ENCODE peak calls at places on chromosome 22, in seven cellular contexts. V, W, Z, Y, L, R and P are unnamed samples. For H3K4me1, the result is how much of the 10 kb centered on the place peaks cover.

GRCh38 chr22:48258108-48258705 is 1495.8 kb downstream of the TBC1D22A start:
- DNase-seq in Z (no peak), R (no peak), W (no peak), Y (no peak), V (peak), L (peak), P (no peak)

GRCh38 chr22:49633010-49633324 is 194.7 kb downstream of the BRD1 start:
- DNase-seq in R (no peak), Z (peak), L (no peak), Y (peak), W (no peak), V (no peak), P (no peak)

GRCh38 chr22:45163074-45163416 is 680 bp upstream of the NUP50 start:
- DNase-seq in Z (peak), L (peak), Y (peak), R (peak), V (peak), W (no peak), P (peak)

GRCh38 chr22:39624501-39624821 is 53.9 kb downstream of the CACNA1I start:
- DNase-seq in R (no peak), Z (no peak), Y (no peak), L (no peak), W (no peak), V (no peak), P (peak)

GRCh38 chr22:27284314-27284713 is 517.2 kb downstream of the MN1 start:
- DNase-seq in V (no peak), R (no peak), Y (no peak), Z (no peak), L (no peak), W (no peak), P (no peak)

GRCh38 chr22:25113316-25113721 is 86.3 kb upstream of the CRYBB3 start:
- DNase-seq in Z (no peak), R (no peak), V (no peak), L (no peak), W (no peak), Y (no peak), P (no peak)

GRCh38 chr22:48756146-48757111 is 1071.2 kb downstream of the BRD1 start:
- DNase-seq in W (no peak), R (no peak), L (no peak), Y (no peak), V (no peak), Z (no peak), P (no peak)

GRCh38 chr22:45757068-45757467 is 85.4 kb downstream of the ATXN10 start:
- DNase-seq in Z (no peak), R (no peak), Y (peak), W (no peak), L (no peak), V (no peak), P (peak)

GRCh38 chr22:27752771-27753170 is 48.8 kb downstream of the MN1 start:
- DNase-seq in R (peak), Y (no peak), Z (no peak), L (no peak), W (no peak), V (no peak), P (peak)

GRCh38 chr22:32861330-32861729 is 59.8 kb downstream of the TIMP3 start:
- DNase-seq in Z (no peak), W (no peak), L (no peak), V (no peak), R (no peak), Y (no peak), P (peak)

GRCh38 chr22:45240810-45241631 is at the start of gene KIAA0930:
- DNase-seq in R (peak), Z (peak), Y (peak), L (peak), W (peak), V (peak), P (peak)

GRCh38 chr22:26884921-26885320 is 227.5 kb downstream of the MIAT start:
- DNase-seq in W (no peak), Y (no peak), L (no peak), V (no peak), R (no peak), Z (no peak), P (no peak)

GRCh38 chr22:32758866-32759385 is 42.6 kb upstream of the TIMP3 start:
- DNase-seq in Y (no peak), R (no peak), W (no peak), L (no peak), Z (no peak), V (no peak), P (peak)

GRCh38 chr22:49320714-49321476 is 506.8 kb downstream of the BRD1 start:
- DNase-seq in V (no peak), L (no peak), Z (no peak), R (no peak), Y (no peak), W (no peak), P (no peak)

GRCh38 chr22:32080904-32081303 is 37.8 kb downstream of the SLC5A1 start:
- DNase-seq in R (peak), V (peak), Y (peak), Z (peak), L (peak), W (peak), P (peak)

GRCh38 chr22:45320326-45320976 is 10.7 kb downstream of the FAM118A start:
- DNase-seq in W (no peak), V (no peak), L (no peak), Y (no peak), Z (no peak), R (no peak), P (peak)

GRCh38 chr22:32335471-32335870 is 22.2 kb upstream of the RFPL3 start:
- DNase-seq in R (no peak), Y (peak), W (no peak), V (no peak), Z (no peak), L (no peak), P (no peak)

GRCh38 chr22:39419911-39420310 is 20.3 kb downstream of the TAB1 start:
- DNase-seq in Y (no peak), W (no peak), L (no peak), Z (no peak), R (no peak), V (no peak), P (no peak)

GRCh38 chr22:27682438-27682837 is 119.1 kb downstream of the MN1 start:
- DNase-seq in Z (no peak), V (no peak), L (no peak), W (no peak), Y (peak), R (no peak), P (peak)

GRCh38 chr22:48823941-48824340 is 1003.7 kb downstream of the BRD1 start:
- DNase-seq in W (no peak), L (no peak), R (no peak), V (no peak), Y (no peak), Z (no peak), P (no peak)

GRCh38 chr22:48929276-48929790 is 898.3 kb downstream of the BRD1 start:
- DNase-seq in L (no peak), W (no peak), Z (no peak), V (no peak), R (no peak), Y (no peak), P (no peak)

GRCh38 chr22:44764974-44765373 is 12.6 kb downstream of the ARHGAP8 start:
- DNase-seq in Y (no peak), Z (no peak), L (no peak), W (no peak), V (no peak), R (no peak), P (no peak)

GRCh38 chr22:44344407-44344806 is 31.7 kb upstream of the SHISAL1 start:
- DNase-seq in W (no peak), R (no peak), Z (no peak), Y (no peak), L (no peak), V (no peak), P (no peak)

GRCh38 chr22:43011079-43011478 is 3.9 kb downstream of the PACSIN2 start:
- DNase-seq in W (no peak), R (no peak), Y (no peak), L (no peak), Z (no peak), V (no peak), P (no peak)

GRCh38 chr22:32810241-32811133 is 9.0 kb downstream of the TIMP3 start:
- DNase-seq in V (no peak), Z (no peak), R (peak), Y (peak), W (no peak), L (no peak), P (peak)

GRCh38 chr22:44883011-44883421 is 126.8 kb downstream of the PHF21B start:
- DNase-seq in Y (no peak), R (no peak), W (no peak), Z (no peak), L (no peak), V (no peak), P (no peak)

DNA sequence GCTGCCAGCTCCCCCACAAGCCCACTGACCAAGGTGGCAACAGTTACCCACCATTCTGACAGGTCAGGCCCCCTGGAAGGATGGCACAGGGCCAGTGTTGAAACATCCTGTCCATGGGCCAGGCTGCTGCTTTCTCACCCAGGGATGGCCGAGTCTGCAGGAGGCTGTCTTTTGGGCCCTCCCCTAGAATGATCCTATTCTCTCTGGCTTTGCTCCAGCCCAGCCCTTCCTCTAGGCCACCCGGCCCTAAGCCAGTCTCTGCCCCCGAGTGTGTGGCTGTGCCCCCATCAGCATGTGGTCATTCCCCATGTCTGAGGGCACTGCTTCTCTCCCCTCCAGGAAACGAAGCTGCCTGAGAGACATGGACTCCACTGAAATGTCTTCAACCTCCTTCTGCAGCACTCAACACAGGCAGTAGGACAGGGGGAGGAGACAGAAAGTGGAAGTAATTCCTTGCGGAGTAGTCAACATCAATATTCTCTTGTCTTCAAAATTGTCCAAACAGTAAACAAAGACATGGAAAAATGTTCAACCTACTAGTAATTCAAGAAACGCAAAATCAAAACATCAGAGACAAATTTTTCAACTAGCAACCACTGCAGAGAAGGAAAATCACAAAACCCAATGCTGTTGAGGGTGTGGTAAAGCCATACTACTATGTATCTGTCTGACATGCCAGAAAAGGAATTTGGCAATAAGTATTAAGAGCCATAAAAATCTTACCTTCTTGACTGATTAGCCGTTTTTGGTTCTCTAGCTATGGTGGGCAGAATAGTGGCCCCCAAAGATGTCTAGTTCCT is 5.1 kb upstream of the SCARF2 start:
- DNase-seq in Z (no peak), V (no peak), R (no peak), Y (no peak), W (no peak), L (no peak), P (no peak)
- TF ChIP-seq EZH2phosphoT487 in Z (no peak), V (no peak), R (no peak), Y (no peak), W (no peak), L (no peak), P (no peak)

GRCh38 chr22:38202437-38203089 is 769 bp downstream of the MAFF start:
- DNase-seq in Z (peak), R (peak), Y (peak), V (peak), W (no peak), L (peak), P (peak)
- H2AFZ ChIP-seq in Z (no peak), R (no peak), Y (peak), V (peak), W (no peak), L (peak), P (no peak)

DNA sequence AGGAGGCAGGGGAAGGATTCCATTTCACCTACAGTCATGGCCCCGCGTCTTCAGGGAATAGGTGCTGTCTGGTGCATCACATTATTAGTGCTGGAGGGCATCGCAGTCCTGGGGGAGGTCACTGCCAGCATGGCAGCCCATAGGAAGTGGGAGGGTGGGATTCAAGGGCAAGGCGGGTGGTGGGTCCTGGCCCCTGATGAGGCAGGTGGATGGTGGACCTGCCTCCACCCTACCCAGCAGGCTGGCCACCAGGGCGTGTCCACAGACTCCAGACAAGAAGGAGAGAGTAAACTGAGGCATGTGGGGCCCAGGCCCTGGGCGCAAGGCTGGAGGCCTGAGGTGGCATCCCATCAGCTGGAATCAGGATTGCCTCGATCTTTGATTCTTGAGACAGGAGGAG is 53.3 kb downstream of the RTN4R start:
- DNase-seq in R (no peak), V (no peak), Y (no peak), Z (no peak), L (no peak), W (no peak), P (no peak)
- H3K4me1 ChIP-seq in R (under half), V (under half), Y (under half), Z (under half), L (under half), W (under half), P (under half)

DNA sequence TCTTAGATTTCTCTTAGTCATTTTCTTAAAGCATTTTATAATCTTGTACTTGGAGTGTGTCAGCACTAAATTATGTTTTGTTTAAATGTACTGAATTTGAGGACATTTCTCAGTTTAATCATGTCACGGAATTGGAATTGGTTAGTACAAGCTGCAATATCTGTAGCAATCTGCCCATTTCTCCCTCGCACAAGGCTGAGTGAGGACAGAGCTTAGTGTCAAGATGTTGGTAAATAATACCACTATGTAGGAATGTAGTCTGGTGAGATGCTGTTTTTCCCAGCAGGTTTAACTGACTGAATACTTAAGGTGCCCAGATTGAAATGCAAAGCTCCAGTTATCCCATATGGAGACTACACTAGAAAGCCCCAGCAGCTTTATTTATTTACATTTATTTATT is 30.6 kb downstream of the SREBF2 start:
- DNase-seq in R (no peak), V (no peak), Y (no peak), Z (no peak), W (no peak), L (no peak), P (no peak)
- TF ChIP-seq EZH2phosphoT487 in R (no peak), V (no peak), Y (no peak), Z (no peak), W (no peak), L (no peak), P (no peak)

DNA sequence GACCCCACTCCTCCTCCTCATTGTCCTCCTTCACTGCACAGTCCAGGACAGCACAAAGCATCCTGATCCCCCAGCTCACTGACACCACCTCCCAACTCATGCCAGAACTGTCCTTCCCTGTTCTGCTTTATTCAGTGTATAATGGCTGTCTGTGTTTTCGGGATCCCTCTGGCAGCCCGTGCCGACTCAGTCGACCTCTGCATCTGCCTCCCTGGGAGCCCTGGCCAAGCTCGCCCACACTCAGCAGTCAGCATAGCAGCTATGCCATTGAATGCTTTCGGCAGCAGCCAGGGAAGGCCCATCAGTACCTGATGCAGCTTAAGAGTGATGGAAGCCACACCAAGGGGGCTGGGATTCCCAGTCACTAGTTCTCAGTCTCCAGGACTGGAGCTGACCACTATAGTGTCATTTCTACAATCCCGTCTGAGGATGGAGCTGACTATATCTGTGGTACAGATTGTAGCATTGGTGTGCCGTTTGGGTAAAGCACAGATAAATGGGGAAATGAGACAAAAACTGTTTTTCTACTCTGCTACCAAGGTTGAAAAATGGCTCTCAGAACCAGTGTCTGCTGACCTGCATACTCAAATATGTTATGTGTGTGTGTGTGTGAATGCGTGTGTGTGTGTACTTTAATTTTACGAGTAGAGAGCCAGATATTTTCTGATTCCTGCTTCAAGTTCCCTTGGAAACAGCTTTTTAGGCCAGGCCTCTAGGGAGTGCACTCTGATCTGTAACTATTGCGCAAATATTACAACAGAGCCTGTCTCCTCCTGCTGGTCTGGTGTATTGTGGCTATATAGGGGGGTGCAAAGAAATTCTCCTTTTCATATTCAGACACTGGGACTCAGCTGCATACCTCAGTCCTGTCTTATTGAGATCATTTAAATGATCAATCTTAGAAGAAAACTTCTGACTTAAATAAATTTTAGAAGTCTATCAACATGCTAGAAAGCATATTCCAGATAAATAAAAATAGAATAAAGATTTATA is 78.8 kb upstream of the TOP3B start:
- DNase-seq in R (peak), L (peak), V (no peak), Y (no peak), W (peak), Z (no peak), P (peak)
- H2AFZ ChIP-seq in R (no peak), L (peak), V (peak), Y (no peak), W (no peak), Z (no peak), P (peak)

DNA sequence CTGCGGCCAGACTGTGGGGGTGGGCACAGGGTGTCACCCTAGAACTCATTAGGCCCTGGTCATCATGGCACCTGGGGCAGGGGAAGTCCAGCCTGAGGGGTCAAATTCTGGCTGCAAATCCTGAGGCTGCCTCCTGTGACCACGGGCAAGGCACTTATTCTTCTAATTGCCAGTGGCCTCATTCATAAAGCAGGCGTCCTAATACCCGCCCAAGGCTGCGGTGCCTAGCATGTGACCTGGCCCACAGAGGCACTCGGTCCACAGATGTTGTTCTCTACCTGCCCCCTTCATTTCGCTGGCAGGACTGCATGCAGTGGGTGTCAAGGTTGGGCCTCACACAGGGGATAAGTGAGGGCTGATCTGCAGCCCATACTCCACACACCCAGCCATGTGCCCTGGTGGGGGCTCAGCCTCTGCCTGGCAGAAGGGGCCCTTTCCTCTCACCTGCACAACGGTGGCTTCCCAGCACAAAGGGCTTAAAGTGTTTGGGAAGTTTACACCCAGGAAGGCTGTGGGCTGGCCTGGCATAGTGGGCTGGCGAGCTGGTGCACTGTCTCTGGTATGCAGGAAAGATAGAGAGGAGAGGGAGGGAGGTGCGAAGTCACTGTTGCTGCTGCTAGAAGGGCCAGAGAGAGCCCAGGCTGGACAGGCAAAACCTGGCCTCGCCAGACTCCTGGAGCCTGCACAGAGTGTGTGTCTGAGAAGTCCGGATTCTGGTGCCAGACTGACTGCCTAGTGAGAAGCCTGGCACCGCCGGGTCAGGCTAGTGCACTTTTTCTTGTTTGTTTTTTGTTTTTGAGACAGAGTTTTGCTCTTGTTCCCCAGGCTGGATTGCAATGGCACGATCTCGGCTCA is 3.2 kb downstream of the MPST start:
- DNase-seq in L (no peak), Z (no peak), V (no peak), Y (no peak), R (no peak), W (no peak), P (no peak)
- H3K4me1 ChIP-seq in L (under half), Z (under half), V (under half), Y (under half), R (under half), W (under half), P (under half)

GRCh38 chr22:24066260-24066659 is 55.2 kb downstream of the CABIN1 start:
- DNase-seq in Z (no peak), R (no peak), W (no peak), L (peak), Y (no peak), V (no peak), P (peak)

GRCh38 chr22:24068717-24069116 is 57.6 kb downstream of the CABIN1 start:
- DNase-seq in W (no peak), V (no peak), Y (no peak), R (no peak), L (peak), Z (no peak), P (no peak)

GRCh38 chr22:24067587-24068376 is 56.7 kb downstream of the CABIN1 start:
- DNase-seq in W (no peak), R (no peak), Z (no peak), V (no peak), L (peak), Y (no peak), P (no peak)

GRCh38 chr22:24068377-24068680 is 57.2 kb downstream of the CABIN1 start:
- DNase-seq in V (no peak), Y (no peak), W (no peak), Z (no peak), R (no peak), L (peak), P (no peak)

DNA sequence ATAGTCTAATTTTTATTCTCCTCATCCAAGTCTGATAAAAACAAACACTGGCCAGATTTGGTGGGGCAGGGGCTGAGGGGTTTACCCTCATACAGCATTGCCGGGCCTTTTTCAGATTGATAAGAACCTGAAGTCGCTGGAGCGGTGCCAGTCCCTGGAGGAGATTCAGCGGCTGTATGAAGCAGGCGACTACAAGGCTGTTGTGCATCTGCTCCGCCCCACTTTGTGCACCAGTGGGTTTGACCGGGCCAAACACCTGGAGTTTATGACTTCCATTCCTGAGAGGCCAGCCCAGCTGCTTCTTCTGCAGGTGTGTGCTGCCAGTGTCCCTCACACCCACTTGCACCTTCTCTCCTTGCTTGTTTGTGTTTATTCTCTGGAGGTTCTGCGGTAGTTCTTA is 55.8 kb downstream of the CABIN1 start:
- DNase-seq in R (no peak), V (peak), L (peak), W (no peak), Y (no peak), Z (no peak), P (no peak)
- TF ChIP-seq EZH2phosphoT487 in R (no peak), V (no peak), L (no peak), W (no peak), Y (no peak), Z (no peak), P (no peak)